ENCODE peak calls at places on chromosome 18, in four cellular contexts. B is SHP77; D is activated naive CD4-positive, alpha-beta T cell treated with anti-CD3 and anti-CD28 coated beads for 36 hours; Q is lower lobe of right lung. P is an unnamed sample.
A peak's percentile ranks its signal among the peaks of the same experiment; 100 is the strongest.

GRCh38 chr18:45024357-45025107 is 343.8 kb downstream of the SETBP1 start:
- DNase-seq in Q (no peak), B (no peak), D (no peak), P (no peak)

GRCh38 chr18:48933578-48934399 is 17.0 kb downstream of the SMAD7 start:
- DNase-seq in D (no peak), Q (peak; percentile 73), B (no peak), P (no peak)

GRCh38 chr18:78892721-78893120 is 86.9 kb upstream of the SALL3 start:
- DNase-seq in D (no peak), B (no peak), Q (no peak), P (no peak)

GRCh38 chr18:159037-159652 is 788 bp downstream of the USP14 start:
- DNase-seq in B (no peak), D (peak; percentile 7), Q (no peak), P (no peak)

GRCh38 chr18:45666520-45666919 is 51.2 kb downstream of the SLC14A2 start:
- DNase-seq in D (no peak), B (no peak), Q (no peak), P (no peak)

GRCh38 chr18:27695509-27695908 is 481.4 kb downstream of the CDH2 start:
- DNase-seq in Q (no peak), D (no peak), B (no peak), P (no peak)

GRCh38 chr18:3451989-3452749 is 2.2 kb downstream of the TGIF1 start:
- DNase-seq in Q (peak; percentile 77), D (peak; percentile 52), B (no peak), P (peak; percentile 55)

GRCh38 chr18:78006805-78007204 is 757.2 kb downstream of the GALR1 start:
- DNase-seq in D (no peak), Q (no peak), B (no peak), P (no peak)

GRCh38 chr18:8668381-8668780 is 37.0 kb upstream of the MTCL1 start:
- DNase-seq in Q (no peak), B (no peak), D (no peak), P (no peak)

GRCh38 chr18:39845086-39845485 is 2109.9 kb upstream of the PIK3C3 start:
- DNase-seq in D (no peak), Q (no peak), B (no peak), P (no peak)

P was measured in activated CD4-positive, alpha-beta memory T cell treated with anti-CD3 and anti-CD28 coated beads for 36 hours.